ENCODE peak calls at places on chromosomes 11 and 22, in seven cellular contexts. M is posterior vena cava; U is IMR-90; R is ureter; E is CD8-positive, alpha-beta memory T cell; L is NCI-H1930; Y is M059J. P is an unnamed sample.

GRCh38 chr11:269146-269890 is 8.9 kb upstream of the NLRP6 start:
- DNase-seq in E (peak), U (no peak), L (no peak), M (no peak), R (no peak), Y (no peak), P (peak)

GRCh38 chr11:106101797-106102196 is 24.3 kb downstream of the AASDHPPT start:
- DNase-seq in L (no peak), M (no peak), R (no peak), U (peak), E (no peak), Y (no peak), P (no peak)

GRCh38 chr11:35289821-35290220 is 129.5 kb downstream of the SLC1A2 start:
- DNase-seq in L (no peak), E (no peak), M (no peak), U (peak), Y (peak), R (no peak), P (no peak)

GRCh38 chr11:83641511-83641910 is 355.3 kb upstream of the CCDC90B start:
- DNase-seq in M (no peak), U (peak), R (no peak), E (no peak), L (no peak), Y (no peak), P (no peak)

GRCh38 chr11:119990306-119991021 is 147.4 kb downstream of the TRIM29 start:
- DNase-seq in M (peak), L (no peak), E (no peak), Y (no peak), U (no peak), R (no peak), P (no peak)

GRCh38 chr11:79762271-79762935 is 321.6 kb upstream of the TENM4 start:
- DNase-seq in U (peak), E (no peak), L (no peak), R (no peak), M (no peak), Y (peak), P (no peak)

GRCh38 chr11:71269603-71270511 is 17.5 kb upstream of the SHANK2 start:
- DNase-seq in E (no peak), L (no peak), U (no peak), M (no peak), R (peak), Y (no peak), P (no peak)

GRCh38 chr22:49768961-49769690 is 58.5 kb downstream of the BRD1 start:
- DNase-seq in E (no peak), Y (no peak), M (peak), L (no peak), U (peak), R (no peak), P (no peak)

GRCh38 chr11:28535677-28536076 is 427.5 kb downstream of the METTL15 start:
- DNase-seq in E (no peak), Y (no peak), R (no peak), M (no peak), L (no peak), U (no peak), P (no peak)

GRCh38 chr11:106482920-106483761 is 405.7 kb downstream of the AASDHPPT start:
- DNase-seq in L (no peak), M (no peak), R (no peak), U (peak), E (no peak), Y (peak), P (no peak)

GRCh38 chr11:13283636-13284035 is 6.0 kb downstream of the BMAL1 start:
- DNase-seq in Y (no peak), E (no peak), M (no peak), L (no peak), R (no peak), U (no peak), P (no peak)

GRCh38 chr11:2762451-2762850 is 62.7 kb upstream of the KCNQ1OT1 start:
- DNase-seq in R (no peak), Y (no peak), E (no peak), M (peak), U (no peak), L (no peak), P (no peak)

GRCh38 chr22:38718414-38718813 is 12.7 kb downstream of the GTPBP1 start:
- DNase-seq in R (no peak), L (no peak), U (peak), M (peak), E (no peak), Y (peak), P (no peak)

GRCh38 chr11:70531281-70532065 is 133.1 kb downstream of the CTTN start:
- DNase-seq in Y (no peak), L (no peak), E (no peak), U (no peak), R (no peak), M (peak), P (no peak)

GRCh38 chr11:100752371-100753073 is 65.4 kb downstream of the ARHGAP42 start:
- DNase-seq in L (no peak), R (no peak), E (no peak), Y (no peak), M (no peak), U (no peak), P (no peak)

GRCh38 chr11:96122601-96123044 is 198.7 kb upstream of the MTMR2 start:
- DNase-seq in M (no peak), Y (peak), E (no peak), L (no peak), U (peak), R (no peak), P (no peak)

GRCh38 chr22:30423296-30423958 is 2.1 kb upstream of the MTFP1 start:
- DNase-seq in U (no peak), Y (peak), L (no peak), E (no peak), R (no peak), M (no peak), P (no peak)

GRCh38 chr22:47928626-47929025 is 1166.2 kb downstream of the TBC1D22A start:
- DNase-seq in Y (peak), M (no peak), R (peak), L (no peak), U (no peak), E (no peak), P (no peak)

GRCh38 chr11:66739983-66740382 is 11.0 kb upstream of the SPTBN2 start:
- DNase-seq in L (no peak), Y (peak), E (no peak), R (no peak), U (peak), M (no peak), P (no peak)

GRCh38 chr11:111996129-111996528 is 29.1 kb upstream of the DLAT start:
- DNase-seq in U (no peak), M (no peak), Y (no peak), E (no peak), R (no peak), L (no peak), P (no peak)

GRCh38 chr11:61866231-61866957 is 25.0 kb downstream of the FADS3 start:
- DNase-seq in R (peak), E (no peak), M (no peak), Y (no peak), U (no peak), L (no peak), P (no peak)

GRCh38 chr11:69109101-69109500 is 46.6 kb upstream of the SMIM38 start:
- DNase-seq in Y (no peak), M (no peak), R (no peak), U (no peak), L (no peak), E (no peak), P (no peak)

GRCh38 chr22:22123118-22123959 is 121.2 kb upstream of the VPREB1 start:
- DNase-seq in L (peak), R (no peak), U (no peak), Y (no peak), M (no peak), E (no peak), P (no peak)

GRCh38 chr11:97019754-97020153 is 629.9 kb downstream of the JRKL start:
- DNase-seq in Y (peak), M (no peak), E (no peak), U (no peak), R (no peak), L (no peak), P (no peak)

GRCh38 chr11:128506999-128507591 is 80.3 kb downstream of the ETS1 start:
- DNase-seq in U (peak), E (no peak), M (peak), R (peak), Y (peak), L (no peak), P (no peak)

GRCh38 chr11:5600374-5600851 is 4.0 kb downstream of the TRIM6 start:
- DNase-seq in L (peak), Y (peak), M (peak), E (peak), U (peak), R (peak), P (peak)

GRCh38 chr11:26841818-26842457 is 120.1 kb upstream of the SLC5A12 start:
- DNase-seq in E (no peak), R (no peak), Y (no peak), L (no peak), U (peak), M (no peak), P (no peak)

GRCh38 chr11:104624021-104624420 is 274.2 kb downstream of the CASP12 start:
- DNase-seq in R (no peak), Y (no peak), U (no peak), M (no peak), E (no peak), L (no peak), P (no peak)

GRCh38 chr22:40325315-40325714 is 21.0 kb upstream of the ADSL start:
- DNase-seq in L (no peak), E (peak), U (no peak), Y (no peak), R (no peak), M (no peak), P (peak)

GRCh38 chr22:46150615-46151423 is 493 bp downstream of the PPARA start:
- DNase-seq in R (peak), M (peak), Y (no peak), U (no peak), E (peak), L (no peak), P (peak)